ENCODE peak calls at places on chromosome 21, in eight cellular contexts. X, I, R, M, J, K, N and Q are unnamed samples.

GRCh38 chr21:45735259-45736000 is 91.9 kb downstream of the PCBP3 start:
- DNase-seq in N (no peak), I (no peak), X (no peak), J (no peak), M (no peak), K (no peak), R (no peak), Q (no peak)

GRCh38 chr21:46155514-46156377 is at the start of gene FTCD:
- DNase-seq in I (no peak), R (no peak), X (no peak), N (no peak), K (no peak), J (no peak), M (no peak), Q (no peak)

GRCh38 chr21:45088729-45089128 is 14.3 kb downstream of the ADARB1 start:
- DNase-seq in K (no peak), N (no peak), R (no peak), M (no peak), J (no peak), X (no peak), I (no peak), Q (no peak)

GRCh38 chr21:37562920-37563640 is 196.5 kb downstream of the DYRK1A start:
- DNase-seq in M (no peak), J (no peak), I (peak; percentile 40), K (peak; percentile 19), R (no peak), N (no peak), X (no peak), Q (no peak)

GRCh38 chr21:41961282-41961701 is 7.5 kb upstream of the C2CD2 start:
- DNase-seq in R (no peak), N (no peak), M (peak; percentile 90), K (peak; percentile 81), I (no peak), X (no peak), J (no peak), Q (no peak)

GRCh38 chr21:36629061-36629460 is 69.9 kb upstream of the SIM2 start:
- DNase-seq in R (no peak), M (no peak), I (no peak), X (no peak), K (peak; percentile 62), N (no peak), J (no peak), Q (no peak)

GRCh38 chr21:46317710-46318463 is 5.8 kb downstream of the C21orf58 start:
- DNase-seq in N (peak; percentile 54), R (no peak), X (no peak), J (peak; percentile 66), K (no peak), M (no peak), I (no peak), Q (no peak)

GRCh38 chr21:46141767-46142580 is 13.4 kb downstream of the FTCD start:
- DNase-seq in K (no peak), X (no peak), R (no peak), M (no peak), I (no peak), J (peak; percentile 16), N (no peak), Q (no peak)

GRCh38 chr21:43343992-43344886 is 82.7 kb downstream of the SIK1 start:
- DNase-seq in X (peak; percentile 94), N (no peak), M (no peak), K (no peak), R (peak; percentile 32), I (no peak), J (no peak), Q (no peak)

GRCh38 chr21:44304846-44305245 is 5.0 kb downstream of the PFKL start:
- DNase-seq in N (peak; percentile 62), X (peak; percentile 39), I (peak; percentile 60), R (peak; percentile 60), M (peak; percentile 23), J (no peak), K (peak; percentile 38), Q (peak; percentile 36)

GRCh38 chr21:37408464-37409193 is 42.1 kb downstream of the DYRK1A start:
- DNase-seq in I (no peak), M (no peak), J (no peak), K (no peak), N (no peak), R (no peak), X (no peak), Q (no peak)

GRCh38 chr21:27397578-27397977 is 430.7 kb upstream of the ADAMTS5 start:
- DNase-seq in X (no peak), N (no peak), I (no peak), J (no peak), R (no peak), K (no peak), M (no peak), Q (no peak)

GRCh38 chr21:27722095-27722494 is 755.2 kb upstream of the ADAMTS5 start:
- DNase-seq in M (no peak), N (peak; percentile 16), J (no peak), R (no peak), K (no peak), I (no peak), X (no peak), Q (no peak)

GRCh38 chr21:44403106-44404020 is 49.9 kb downstream of the TRPM2 start:
- DNase-seq in X (no peak), I (no peak), K (no peak), N (no peak), R (no peak), J (no peak), M (no peak), Q (no peak)

GRCh38 chr21:18251065-18251464 is 6.4 kb downstream of the CHODL start:
- DNase-seq in K (no peak), N (no peak), R (no peak), I (no peak), X (no peak), J (no peak), M (no peak), Q (no peak)

GRCh38 chr21:18252686-18253085 is 8.1 kb downstream of the CHODL start:
- DNase-seq in X (no peak), K (no peak), J (no peak), N (no peak), M (no peak), R (no peak), I (no peak), Q (no peak)

GRCh38 chr21:18253252-18253651 is 8.6 kb downstream of the CHODL start:
- DNase-seq in R (no peak), I (no peak), X (no peak), M (no peak), K (no peak), N (no peak), J (no peak), Q (no peak)

GRCh38 chr21:18248171-18248570 is 3.5 kb downstream of the CHODL start:
- DNase-seq in I (no peak), X (no peak), N (no peak), K (no peak), J (no peak), M (no peak), R (no peak), Q (no peak)

DNA sequence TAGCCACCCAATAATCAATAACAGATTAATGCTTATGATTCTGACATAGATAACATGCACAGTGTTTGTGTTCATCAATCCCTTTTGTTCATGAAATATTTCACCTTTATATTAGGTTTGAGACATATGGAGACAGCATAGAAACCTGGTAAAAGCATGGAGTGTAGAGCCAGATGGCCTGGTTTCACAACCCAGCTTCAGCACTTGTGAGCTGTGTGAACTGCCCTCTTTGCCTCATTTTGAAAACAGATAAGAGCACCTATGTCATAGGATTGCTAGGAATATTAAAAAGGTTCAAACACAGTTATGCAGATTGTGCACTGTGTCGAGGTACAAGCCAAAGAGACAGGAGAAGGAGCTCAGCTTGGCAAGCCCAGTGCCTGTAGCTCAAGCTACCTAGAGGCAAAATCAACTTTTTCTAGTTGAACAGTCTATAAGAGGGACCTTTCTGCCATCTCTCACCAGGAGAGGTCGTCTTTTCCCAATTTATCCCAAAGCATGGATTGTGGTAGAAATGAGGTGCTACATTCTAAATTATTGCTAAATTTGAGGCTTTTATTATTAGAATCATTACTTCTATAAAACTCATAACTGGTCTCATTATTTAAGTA is 5.0 kb downstream of the CHODL start:
- DNase-seq in R (no peak), J (no peak), K (no peak), X (no peak), N (peak; percentile 67), M (no peak), I (no peak), Q (peak; percentile 8)
- TF ChIP-seq CTCF in R (peak; percentile 14), J (no peak), K (no peak), X (no peak), N (peak; percentile 58), M (no peak), I (no peak), Q (no peak)

GRCh38 chr21:32383812-32384211 is 9.0 kb downstream of the URB1 start:
- DNase-seq in J (no peak), K (no peak), N (no peak), R (no peak), M (no peak), X (peak; percentile 28), I (no peak), Q (no peak)
- TF ChIP-seq CTCF in J (peak; percentile 22), K (no peak), N (peak; percentile 42), R (no peak), M (no peak), X (peak; percentile 28), I (no peak), Q (no peak)

DNA sequence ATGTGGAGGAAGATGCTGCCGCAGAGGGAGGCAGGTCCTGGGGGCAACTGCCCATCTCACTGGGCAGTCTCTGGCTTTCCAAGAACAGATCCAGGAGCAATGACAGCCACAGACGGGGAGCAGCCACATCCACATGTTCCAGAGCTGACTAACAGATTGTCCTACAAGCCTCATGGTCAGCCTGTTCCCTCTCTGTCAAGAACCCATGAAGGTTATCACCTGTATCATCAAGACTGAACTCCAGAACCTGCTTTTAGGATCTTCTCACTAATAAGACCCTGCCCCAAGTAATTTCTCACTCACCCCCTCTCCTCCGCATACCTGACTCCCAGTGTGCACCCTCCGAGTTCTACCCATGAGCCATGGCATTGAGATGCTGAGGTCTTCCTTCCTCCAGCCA is 187.8 kb downstream of the RUNX1 start:
- DNase-seq in J (no peak), I (no peak), K (no peak), M (no peak), X (no peak), R (no peak), N (no peak), Q (no peak)
- TF ChIP-seq CTCF in J (no peak), I (no peak), K (no peak), M (no peak), X (no peak), R (no peak), N (no peak), Q (no peak)

GRCh38 chr21:35611752-35612151 is 448.6 kb downstream of the SETD4 start:
- DNase-seq in K (no peak), J (no peak), N (no peak), M (peak; percentile 54), I (no peak), R (no peak), X (no peak), Q (no peak)

GRCh38 chr21:35606136-35606535 is 454.2 kb downstream of the SETD4 start:
- DNase-seq in I (no peak), X (no peak), M (no peak), R (no peak), K (no peak), J (no peak), N (no peak), Q (no peak)

GRCh38 chr21:35606578-35606977 is 453.7 kb downstream of the SETD4 start:
- DNase-seq in X (no peak), N (no peak), J (no peak), R (no peak), I (no peak), K (peak; percentile 40), M (no peak), Q (no peak)

GRCh38 chr21:35607406-35607805 is 452.9 kb downstream of the SETD4 start:
- DNase-seq in K (no peak), N (no peak), M (no peak), R (no peak), I (no peak), J (no peak), X (no peak), Q (no peak)

GRCh38 chr21:35609263-35609662 is 451.1 kb downstream of the SETD4 start:
- DNase-seq in I (no peak), R (no peak), N (no peak), M (no peak), X (no peak), J (no peak), K (no peak), Q (peak; percentile 34)
- TF ChIP-seq CTCF in I (no peak), R (no peak), N (no peak), M (no peak), X (no peak), J (no peak), K (no peak), Q (no peak)